ENCODE peak calls at places on chromosomes 7 and 10, in ten cellular contexts. C is stimulated activated CD4-positive, alpha-beta T cell treated with anti-CD3 and anti-CD28 coated beads, TNF-alpha, amount 100 ng/mL, for 4 hours; H is AG10803; X is skeletal muscle cell; I is H9; A is endothelial cell of umbilical vein; K is D341Med; M is GM19239; O is activated CD4-positive, alpha-beta T cell treated with anti-CD3 and anti-CD28 coated beads, Interleukin-2, amount 50 U/mL, for 48 hours; J is dorsolateral prefrontal cortex. G is an unnamed sample.

GRCh38 chr10:78407009-78407711 is 373.5 kb downstream of the RPS24 start:
- DNase-seq in C (peak; percentile 53), H (peak; percentile 69), X (peak; percentile 68), I (peak; percentile 97), A (peak; percentile 80), K (peak; percentile 55), M (peak; percentile 12), O (peak; percentile 79), J (peak; percentile 55), G (peak; percentile 87)

GRCh38 chr10:22148956-22149355 is 68.9 kb downstream of the EBLN1 start:
- DNase-seq in C (no peak), H (no peak), X (no peak), I (no peak), A (peak; percentile 73), K (no peak), M (no peak), O (no peak), J (no peak), G (no peak)

GRCh38 chr10:77332256-77332655 is 305.4 kb downstream of the KCNMA1 start:
- DNase-seq in C (no peak), H (no peak), X (no peak), I (no peak), A (no peak), K (peak; percentile 46), M (no peak), O (no peak), J (no peak), G (no peak)

GRCh38 chr10:33365871-33366411 is 31.5 kb upstream of the NRP1 start:
- DNase-seq in C (no peak), H (peak; percentile 90), X (peak; percentile 96), I (no peak), A (peak; percentile 90), K (no peak), M (no peak), O (peak; percentile 25), J (no peak), G (no peak)

GRCh38 chr7:54161621-54162020 is 380.6 kb upstream of the VSTM2A start:
- DNase-seq in C (no peak), H (no peak), X (no peak), I (no peak), A (no peak), K (no peak), M (no peak), O (no peak), J (no peak), G (no peak)

GRCh38 chr7:131103997-131104396 is 223.7 kb upstream of the MKLN1 start:
- DNase-seq in C (no peak), H (peak; percentile 95), X (peak; percentile 73), I (no peak), A (no peak), K (no peak), M (no peak), O (no peak), J (no peak), G (no peak)

GRCh38 chr7:44276571-44277101 is 48.8 kb downstream of the CAMK2B start:
- DNase-seq in C (no peak), H (no peak), X (no peak), I (no peak), A (no peak), K (no peak), M (no peak), O (no peak), J (no peak), G (no peak)

GRCh38 chr10:33123680-33124079 is 165.7 kb upstream of the ITGB1 start:
- DNase-seq in C (no peak), H (no peak), X (no peak), I (no peak), A (peak; percentile 73), K (no peak), M (no peak), O (no peak), J (no peak), G (no peak)

GRCh38 chr7:70730451-70731110 is 401.4 kb upstream of the GALNT17 start:
- DNase-seq in C (no peak), H (no peak), X (no peak), I (no peak), A (no peak), K (no peak), M (no peak), O (no peak), J (no peak), G (no peak)

GRCh38 chr10:1392127-1392526 is 335.9 kb downstream of the WDR37 start:
- DNase-seq in C (no peak), H (no peak), X (no peak), I (no peak), A (no peak), K (peak; percentile 1), M (no peak), O (no peak), J (no peak), G (peak; percentile 42)

GRCh38 chr10:788796-789748 is 99.6 kb upstream of the DIP2C start:
- DNase-seq in C (no peak), H (peak; percentile 62), X (no peak), I (peak; percentile 90), A (peak; percentile 70), K (peak; percentile 58), M (no peak), O (peak; percentile 46), J (peak; percentile 74), G (peak; percentile 93)

GRCh38 chr7:108824840-108825540 is 255.3 kb downstream of the DNAJB9 start:
- DNase-seq in C (no peak), H (peak; percentile 33), X (peak; percentile 44), I (peak; percentile 34), A (peak; percentile 86), K (no peak), M (no peak), O (no peak), J (no peak), G (peak; percentile 15)

GRCh38 chr10:86334515-86335085 is 32.0 kb downstream of the GRID1 start:
- DNase-seq in C (no peak), H (no peak), X (no peak), I (peak; percentile 76), A (no peak), K (no peak), M (no peak), O (no peak), J (no peak), G (no peak)

G was measured in adrenal gland.